ENCODE peak calls at places on chromosomes 7 and 10, in seven cellular contexts. S, U, W, R, H, O and A are unnamed samples.

GRCh38 chr10:99374526-99374925 is 45.4 kb downstream of the CNNM1 start:
- DNase-seq in O (no peak), W (no peak), U (no peak), H (no peak), R (no peak), S (no peak), A (no peak)

GRCh38 chr10:6927001-6927400 is 346.9 kb upstream of the PRKCQ start:
- DNase-seq in R (no peak), U (no peak), S (no peak), H (no peak), W (no peak), O (no peak), A (no peak)

GRCh38 chr7:46658281-46658680 is 737.2 kb upstream of the IGFBP3 start:
- DNase-seq in H (no peak), O (peak; percentile 53), U (peak; percentile 36), S (no peak), W (peak; percentile 28), R (no peak), A (peak; percentile 49)

GRCh38 chr10:12708921-12709320 is 292.6 kb downstream of the CCDC3 start:
- DNase-seq in H (no peak), W (no peak), U (peak; percentile 59), R (no peak), S (no peak), O (peak; percentile 64), A (peak; percentile 28)

GRCh38 chr10:68561804-68562649 is 1.9 kb downstream of the TET1 start:
- DNase-seq in H (no peak), U (peak; percentile 11), R (no peak), S (peak; percentile 42), W (no peak), O (peak; percentile 30), A (no peak)

GRCh38 chr7:83824214-83824613 is 175.3 kb upstream of the SEMA3E start:
- DNase-seq in O (peak; percentile 57), R (no peak), W (peak; percentile 57), U (peak; percentile 63), S (peak; percentile 37), H (no peak), A (no peak)

GRCh38 chr7:26156454-26157365 is 4.7 kb downstream of the NFE2L3 start:
- DNase-seq in W (peak; percentile 96), O (peak; percentile 95), S (peak; percentile 89), U (peak; percentile 92), R (no peak), H (no peak), A (peak; percentile 95)

GRCh38 chr10:52443419-52444388 is 129.6 kb downstream of the DKK1 start:
- DNase-seq in S (peak; percentile 85), H (no peak), R (no peak), O (peak; percentile 73), U (peak; percentile 94), W (peak; percentile 98), A (peak; percentile 77)

GRCh38 chr10:78362406-78363022 is 328.9 kb downstream of the RPS24 start:
- DNase-seq in U (peak; percentile 35), R (no peak), W (no peak), H (peak; percentile 79), S (no peak), O (no peak), A (no peak)

GRCh38 chr10:66804911-66805310 is 120.9 kb upstream of the LRRTM3 start:
- DNase-seq in W (no peak), S (no peak), O (no peak), U (no peak), H (no peak), R (no peak), A (no peak)

GRCh38 chr10:60444494-60445064 is 54.9 kb upstream of the ANK3 start:
- DNase-seq in U (peak; percentile 49), H (no peak), S (peak; percentile 73), W (no peak), O (peak; percentile 73), R (no peak), A (peak; percentile 49)

GRCh38 chr10:93515963-93516450 is 19.6 kb downstream of the CEP55 start:
- DNase-seq in W (no peak), R (no peak), O (no peak), S (peak; percentile 33), U (no peak), H (no peak), A (no peak)

GRCh38 chr7:22576941-22577927 is 77.2 kb upstream of the STEAP1B start:
- DNase-seq in U (peak; percentile 91), S (peak; percentile 99), H (no peak), W (peak; percentile 87), R (no peak), O (peak; percentile 94), A (peak; percentile 99)

GRCh38 chr7:11552676-11553075 is 279.3 kb downstream of the THSD7A start:
- DNase-seq in U (no peak), O (no peak), H (no peak), R (no peak), W (no peak), S (no peak), A (no peak)

GRCh38 chr7:140476698-140477261 is 2.5 kb downstream of the MKRN1 start:
- DNase-seq in H (no peak), O (no peak), S (no peak), U (no peak), R (no peak), W (no peak), A (no peak)

GRCh38 chr10:98212204-98212603 is 55.8 kb downstream of the LOXL4 start:
- DNase-seq in R (no peak), W (peak; percentile 66), O (no peak), U (peak; percentile 79), H (no peak), S (no peak), A (no peak)

GRCh38 chr10:33258951-33259350 is 75.5 kb downstream of the NRP1 start:
- DNase-seq in U (peak; percentile 42), S (peak; percentile 52), O (peak; percentile 77), R (no peak), W (peak; percentile 60), H (no peak), A (no peak)

GRCh38 chr7:106143711-106144347 is 31.7 kb upstream of the SYPL1 start:
- DNase-seq in H (no peak), W (no peak), U (no peak), S (no peak), O (no peak), R (no peak), A (no peak)

GRCh38 chr10:82925547-82925946 is 1050.6 kb downstream of the NRG3 start:
- DNase-seq in S (no peak), W (peak; percentile 47), U (peak; percentile 0), R (no peak), H (no peak), O (no peak), A (no peak)

GRCh38 chr7:47485640-47486435 is 96.1 kb downstream of the TNS3 start:
- DNase-seq in H (peak; percentile 71), S (peak; percentile 26), O (no peak), R (no peak), U (no peak), W (no peak), A (no peak)

GRCh38 chr7:156184164-156184563 is 371.9 kb upstream of the SHH start:
- DNase-seq in H (no peak), R (no peak), O (no peak), S (no peak), U (peak; percentile 1), W (no peak), A (no peak)

GRCh38 chr10:104680467-104681401 is 39.6 kb downstream of the SORCS3 start:
- DNase-seq in R (no peak), U (peak; percentile 21), S (no peak), H (no peak), W (no peak), O (peak; percentile 19), A (no peak)
- H3K4me3 ChIP-seq in R (no peak overlapping the region), U (no peak overlapping the region), S (no peak overlapping the region), H (no peak overlapping the region), W (no peak overlapping the region), O (peak overlapping the region; percentile 30), A (peak overlapping the region; percentile 38)

GRCh38 chr7:98826811-98827231 is 43.0 kb downstream of the TMEM130 start:
- DNase-seq in S (peak; percentile 8), U (no peak), R (peak; percentile 91), H (no peak), W (no peak), O (no peak), A (no peak)
- TF ChIP-seq CTCF in S (no peak), U (peak; percentile 2), R (peak; percentile 20), H (no peak), W (peak; percentile 32), O (no peak), A (no peak)

GRCh38 chr7:55022618-55022985 is 3.8 kb downstream of the EGFR start:
- DNase-seq in W (no peak), R (no peak), S (no peak), O (no peak), H (no peak), U (no peak), A (no peak)
- H3K4me3 ChIP-seq in W (peak overlapping the region; percentile 62), R (peak overlapping the region; percentile 90), S (peak overlapping the region; percentile 15), O (no peak overlapping the region), H (no peak overlapping the region), U (peak overlapping the region; percentile 87), A (peak overlapping the region; percentile 83)

DNA sequence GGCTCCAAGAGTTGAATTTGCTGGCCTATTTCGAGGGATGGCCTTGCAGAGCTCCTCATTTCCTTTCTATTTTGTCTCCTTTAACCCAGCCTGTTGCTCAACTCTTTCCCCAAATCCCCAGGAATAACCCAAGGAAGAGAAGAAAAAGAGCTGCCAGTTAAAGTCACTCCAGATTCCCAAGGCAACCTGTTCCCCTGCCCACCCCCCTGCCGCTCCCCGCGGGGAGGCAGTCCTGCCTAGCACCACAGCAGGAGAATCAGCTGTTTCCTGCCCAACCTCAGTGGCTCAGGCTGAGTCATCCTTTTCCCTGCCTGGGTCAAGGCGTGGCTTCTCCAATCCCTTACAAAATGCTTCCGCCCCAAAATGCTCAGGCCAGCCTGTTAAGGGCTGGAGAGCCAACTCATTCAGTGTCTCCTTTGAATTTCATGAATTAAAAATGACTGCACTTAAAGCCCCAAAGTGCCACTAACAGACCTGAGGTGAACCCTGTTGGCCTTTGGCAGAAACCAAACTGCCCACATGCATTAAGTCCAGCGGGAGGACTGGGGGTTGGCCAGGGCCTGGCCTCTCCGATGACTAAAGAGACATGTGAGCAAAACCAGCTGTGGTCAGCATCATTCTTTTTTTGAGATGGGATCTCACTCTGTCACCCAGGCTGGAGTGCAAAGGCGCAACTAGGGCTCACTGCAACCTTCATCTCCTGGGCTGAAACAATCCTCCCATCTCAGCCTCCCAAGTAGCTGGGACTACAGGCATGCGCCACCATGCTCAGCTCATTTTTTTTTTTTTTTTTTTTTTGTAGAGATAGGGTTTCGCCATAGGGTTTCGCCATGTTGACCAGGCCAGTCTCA is 83.2 kb upstream of the KIF5B start:
- DNase-seq in U (peak; percentile 97), H (peak; percentile 84), W (peak; percentile 94), R (peak; percentile 87), O (peak; percentile 97), S (peak; percentile 96), A (peak; percentile 89)
- TF ChIP-seq CTCF in U (peak; percentile 42), H (no peak), W (peak; percentile 48), R (no peak), O (no peak), S (no peak), A (no peak)

GRCh38 chr10:112375721-112376577 is 2.0 kb downstream of the ACSL5 start:
- DNase-seq in S (peak; percentile 56), R (peak; percentile 77), U (peak; percentile 18), O (peak; percentile 7), H (peak; percentile 89), W (no peak), A (no peak)
- H3K4me3 ChIP-seq in S (peak overlapping the region; percentile 8), R (peak overlapping the region; percentile 57), U (no peak overlapping the region), O (no peak overlapping the region), H (peak overlapping the region; percentile 62), W (no peak overlapping the region), A (no peak overlapping the region)